ENCODE peak calls at places on chromosome 22, in five cellular contexts. One of them, this sample, is unnamed.

GRCh38 chr22:35266277-35266676 is 9.0 kb downstream of the HMGXB4 start:
- DNase-seq in Kasumi-1: no peak
- DNase-seq in stimulated activated CD4-positive, alpha-beta T cell treated with anti-CD3 and anti-CD28 coated beads, Interleukin-15, amount 100 ng/mL, for 1 hour: no peak
- DNase-seq in left lobe of liver: no peak
- DNase-seq in NCI-H1105: no peak
- DNase-seq in this sample: peak

GRCh38 chr22:21975273-21975672 is 7.3 kb downstream of the TOP3B start:
- DNase-seq in Kasumi-1: no peak
- DNase-seq in stimulated activated CD4-positive, alpha-beta T cell treated with anti-CD3 and anti-CD28 coated beads, Interleukin-15, amount 100 ng/mL, for 1 hour: no peak
- DNase-seq in left lobe of liver: no peak
- DNase-seq in NCI-H1105: no peak
- DNase-seq in this sample: no peak

GRCh38 chr22:49569286-49570031 is 258.2 kb downstream of the BRD1 start:
- DNase-seq in Kasumi-1: no peak
- DNase-seq in stimulated activated CD4-positive, alpha-beta T cell treated with anti-CD3 and anti-CD28 coated beads, Interleukin-15, amount 100 ng/mL, for 1 hour: no peak
- DNase-seq in left lobe of liver: peak
- DNase-seq in NCI-H1105: no peak
- DNase-seq in this sample: no peak

GRCh38 chr22:20949698-20950183 is 17.3 kb upstream of the AIFM3 start:
- DNase-seq in Kasumi-1: no peak
- DNase-seq in stimulated activated CD4-positive, alpha-beta T cell treated with anti-CD3 and anti-CD28 coated beads, Interleukin-15, amount 100 ng/mL, for 1 hour: no peak
- DNase-seq in left lobe of liver: no peak
- DNase-seq in NCI-H1105: no peak
- DNase-seq in this sample: no peak

GRCh38 chr22:26079009-26079408 is 90.3 kb upstream of the SEZ6L start:
- DNase-seq in Kasumi-1: peak
- DNase-seq in stimulated activated CD4-positive, alpha-beta T cell treated with anti-CD3 and anti-CD28 coated beads, Interleukin-15, amount 100 ng/mL, for 1 hour: no peak
- DNase-seq in left lobe of liver: no peak
- DNase-seq in NCI-H1105: no peak
- DNase-seq in this sample: no peak

GRCh38 chr22:22086501-22087158 is 104.0 kb upstream of the TOP3B start:
- DNase-seq in Kasumi-1: no peak
- DNase-seq in stimulated activated CD4-positive, alpha-beta T cell treated with anti-CD3 and anti-CD28 coated beads, Interleukin-15, amount 100 ng/mL, for 1 hour: no peak
- DNase-seq in left lobe of liver: no peak
- DNase-seq in NCI-H1105: no peak
- DNase-seq in this sample: peak

GRCh38 chr22:24445481-24446290 is 18.3 kb downstream of the ADORA2A start:
- DNase-seq in Kasumi-1: peak
- DNase-seq in stimulated activated CD4-positive, alpha-beta T cell treated with anti-CD3 and anti-CD28 coated beads, Interleukin-15, amount 100 ng/mL, for 1 hour: no peak
- DNase-seq in left lobe of liver: no peak
- DNase-seq in NCI-H1105: no peak
- DNase-seq in this sample: peak

GRCh38 chr22:30422481-30423295 is 2.9 kb upstream of the MTFP1 start:
- DNase-seq in Kasumi-1: peak
- DNase-seq in stimulated activated CD4-positive, alpha-beta T cell treated with anti-CD3 and anti-CD28 coated beads, Interleukin-15, amount 100 ng/mL, for 1 hour: peak
- DNase-seq in left lobe of liver: peak
- DNase-seq in NCI-H1105: peak
- DNase-seq in this sample: peak

GRCh38 chr22:45265546-45265945 is 19.2 kb upstream of the UPK3A start:
- DNase-seq in Kasumi-1: no peak
- DNase-seq in stimulated activated CD4-positive, alpha-beta T cell treated with anti-CD3 and anti-CD28 coated beads, Interleukin-15, amount 100 ng/mL, for 1 hour: no peak
- DNase-seq in left lobe of liver: no peak
- DNase-seq in NCI-H1105: no peak
- DNase-seq in this sample: no peak

GRCh38 chr22:39207141-39208012 is 37.4 kb downstream of the PDGFB start:
- DNase-seq in Kasumi-1: no peak
- DNase-seq in stimulated activated CD4-positive, alpha-beta T cell treated with anti-CD3 and anti-CD28 coated beads, Interleukin-15, amount 100 ng/mL, for 1 hour: no peak
- DNase-seq in left lobe of liver: no peak
- DNase-seq in NCI-H1105: no peak
- DNase-seq in this sample: peak

GRCh38 chr22:44020981-44021380 is 3.1 kb upstream of the PARVB start:
- DNase-seq in Kasumi-1: no peak
- DNase-seq in stimulated activated CD4-positive, alpha-beta T cell treated with anti-CD3 and anti-CD28 coated beads, Interleukin-15, amount 100 ng/mL, for 1 hour: no peak
- DNase-seq in left lobe of liver: no peak
- DNase-seq in NCI-H1105: no peak
- DNase-seq in this sample: peak

GRCh38 chr22:40594924-40595323 is 41.6 kb downstream of the MRTFA start:
- DNase-seq in Kasumi-1: no peak
- DNase-seq in stimulated activated CD4-positive, alpha-beta T cell treated with anti-CD3 and anti-CD28 coated beads, Interleukin-15, amount 100 ng/mL, for 1 hour: no peak
- DNase-seq in left lobe of liver: no peak
- DNase-seq in NCI-H1105: no peak
- DNase-seq in this sample: peak

GRCh38 chr22:37558815-37559214 is 1.5 kb upstream of the CDC42EP1 start:
- DNase-seq in Kasumi-1: no peak
- DNase-seq in stimulated activated CD4-positive, alpha-beta T cell treated with anti-CD3 and anti-CD28 coated beads, Interleukin-15, amount 100 ng/mL, for 1 hour: no peak
- DNase-seq in left lobe of liver: no peak
- DNase-seq in NCI-H1105: no peak
- DNase-seq in this sample: no peak

GRCh38 chr22:20230777-20231420 is 37.2 kb downstream of the RTN4R start:
- DNase-seq in Kasumi-1: no peak
- DNase-seq in stimulated activated CD4-positive, alpha-beta T cell treated with anti-CD3 and anti-CD28 coated beads, Interleukin-15, amount 100 ng/mL, for 1 hour: no peak
- DNase-seq in left lobe of liver: no peak
- DNase-seq in NCI-H1105: no peak
- DNase-seq in this sample: no peak

GRCh38 chr22:43550024-43550620 is 138.3 kb downstream of the MPPED1 start:
- DNase-seq in Kasumi-1: no peak
- DNase-seq in stimulated activated CD4-positive, alpha-beta T cell treated with anti-CD3 and anti-CD28 coated beads, Interleukin-15, amount 100 ng/mL, for 1 hour: no peak
- DNase-seq in left lobe of liver: peak
- DNase-seq in NCI-H1105: no peak
- DNase-seq in this sample: no peak

GRCh38 chr22:23062616-23063538 is 7.4 kb upstream of the GNAZ start:
- DNase-seq in Kasumi-1: no peak
- DNase-seq in stimulated activated CD4-positive, alpha-beta T cell treated with anti-CD3 and anti-CD28 coated beads, Interleukin-15, amount 100 ng/mL, for 1 hour: no peak
- DNase-seq in left lobe of liver: peak
- DNase-seq in NCI-H1105: no peak
- DNase-seq in this sample: no peak

GRCh38 chr22:45865561-45866397 is 111.2 kb downstream of the WNT7B start:
- DNase-seq in Kasumi-1: no peak
- DNase-seq in stimulated activated CD4-positive, alpha-beta T cell treated with anti-CD3 and anti-CD28 coated beads, Interleukin-15, amount 100 ng/mL, for 1 hour: no peak
- DNase-seq in left lobe of liver: peak
- DNase-seq in NCI-H1105: no peak
- DNase-seq in this sample: no peak